ENCODE peak calls at places on chromosome X, in seven cellular contexts. One of them, this sample, is unnamed.

GRCh38 chrX:44874481-44875184 is 1.6 kb downstream of the KDM6A start:
- DNase-seq in NCI-H460: no peak
- DNase-seq in progenitor cell of endocrine pancreas: no peak
- DNase-seq in GM04503: no peak
- DNase-seq in colonic mucosa: peak; percentile 66
- DNase-seq in tibial nerve: peak; percentile 10
- DNase-seq in left ventricle myocardium inferior: no peak
- DNase-seq in this sample: peak; percentile 11

GRCh38 chrX:54066841-54067240 is 22.6 kb upstream of the PHF8 start:
- DNase-seq in NCI-H460: no peak
- DNase-seq in progenitor cell of endocrine pancreas: no peak
- DNase-seq in GM04503: peak; percentile 26
- DNase-seq in colonic mucosa: no peak
- DNase-seq in tibial nerve: no peak
- DNase-seq in left ventricle myocardium inferior: no peak
- DNase-seq in this sample: no peak

GRCh38 chrX:96052078-96052477 is 632.6 kb upstream of the DIAPH2 start:
- DNase-seq in NCI-H460: no peak
- DNase-seq in progenitor cell of endocrine pancreas: no peak
- DNase-seq in GM04503: no peak
- DNase-seq in colonic mucosa: no peak
- DNase-seq in tibial nerve: no peak
- DNase-seq in left ventricle myocardium inferior: no peak
- DNase-seq in this sample: no peak

GRCh38 chrX:39953879-39954278 is 143.9 kb downstream of the BCOR start:
- DNase-seq in NCI-H460: peak; percentile 54
- DNase-seq in progenitor cell of endocrine pancreas: no peak
- DNase-seq in GM04503: no peak
- DNase-seq in colonic mucosa: peak; percentile 89
- DNase-seq in tibial nerve: peak; percentile 31
- DNase-seq in left ventricle myocardium inferior: peak; percentile 72
- DNase-seq in this sample: peak; percentile 87

GRCh38 chrX:32155044-32155638 is 1056.2 kb downstream of the DMD start:
- DNase-seq in NCI-H460: no peak
- DNase-seq in progenitor cell of endocrine pancreas: no peak
- DNase-seq in GM04503: no peak
- DNase-seq in colonic mucosa: no peak
- DNase-seq in tibial nerve: no peak
- DNase-seq in left ventricle myocardium inferior: no peak
- DNase-seq in this sample: no peak

GRCh38 chrX:124435616-124436015 is 89.3 kb downstream of the SH2D1A start:
- DNase-seq in NCI-H460: no peak
- DNase-seq in progenitor cell of endocrine pancreas: no peak
- DNase-seq in GM04503: no peak
- DNase-seq in colonic mucosa: no peak
- DNase-seq in tibial nerve: no peak
- DNase-seq in left ventricle myocardium inferior: no peak
- DNase-seq in this sample: no peak

GRCh38 chrX:39750798-39751197 is 347.0 kb downstream of the BCOR start:
- DNase-seq in NCI-H460: no peak
- DNase-seq in progenitor cell of endocrine pancreas: no peak
- DNase-seq in GM04503: no peak
- DNase-seq in colonic mucosa: no peak
- DNase-seq in tibial nerve: no peak
- DNase-seq in left ventricle myocardium inferior: no peak
- DNase-seq in this sample: no peak

GRCh38 chrX:135974279-135974856 is 580 bp upstream of the MMGT1 start:
- DNase-seq in NCI-H460: peak; percentile 56
- DNase-seq in progenitor cell of endocrine pancreas: peak; percentile 32
- DNase-seq in GM04503: no peak
- DNase-seq in colonic mucosa: peak; percentile 72
- DNase-seq in tibial nerve: peak; percentile 63
- DNase-seq in left ventricle myocardium inferior: peak; percentile 81
- DNase-seq in this sample: peak; percentile 58

GRCh38 chrX:37348237-37349130 is 680 bp upstream of the PRRG1 start:
- DNase-seq in NCI-H460: no peak
- DNase-seq in progenitor cell of endocrine pancreas: no peak
- DNase-seq in GM04503: no peak
- DNase-seq in colonic mucosa: no peak
- DNase-seq in tibial nerve: no peak
- DNase-seq in left ventricle myocardium inferior: no peak
- DNase-seq in this sample: no peak

GRCh38 chrX:37686348-37686736 is 751 bp downstream of the XK start:
- DNase-seq in NCI-H460: no peak
- DNase-seq in progenitor cell of endocrine pancreas: no peak
- DNase-seq in GM04503: no peak
- DNase-seq in colonic mucosa: no peak
- DNase-seq in tibial nerve: no peak
- DNase-seq in left ventricle myocardium inferior: no peak
- DNase-seq in this sample: no peak

GRCh38 chrX:26295425-26295824 is 79.5 kb downstream of the MAGEB5 start:
- DNase-seq in NCI-H460: no peak
- DNase-seq in progenitor cell of endocrine pancreas: no peak
- DNase-seq in GM04503: no peak
- DNase-seq in colonic mucosa: no peak
- DNase-seq in tibial nerve: no peak
- DNase-seq in left ventricle myocardium inferior: no peak
- DNase-seq in this sample: no peak

GRCh38 chrX:1325515-1326116 is 11.0 kb upstream of the IL3RA start:
- DNase-seq in NCI-H460: no peak
- DNase-seq in progenitor cell of endocrine pancreas: no peak
- DNase-seq in GM04503: no peak
- DNase-seq in colonic mucosa: no peak
- DNase-seq in tibial nerve: no peak
- DNase-seq in left ventricle myocardium inferior: no peak
- DNase-seq in this sample: no peak

GRCh38 chrX:14798805-14799397 is 74.0 kb downstream of the FANCB start:
- DNase-seq in NCI-H460: no peak
- DNase-seq in progenitor cell of endocrine pancreas: no peak
- DNase-seq in GM04503: no peak
- DNase-seq in colonic mucosa: no peak
- DNase-seq in tibial nerve: no peak
- DNase-seq in left ventricle myocardium inferior: no peak
- DNase-seq in this sample: no peak

GRCh38 chrX:25043192-25043591 is 27.4 kb upstream of the ARX start:
- DNase-seq in NCI-H460: no peak
- DNase-seq in progenitor cell of endocrine pancreas: no peak
- DNase-seq in GM04503: no peak
- DNase-seq in colonic mucosa: no peak
- DNase-seq in tibial nerve: no peak
- DNase-seq in left ventricle myocardium inferior: no peak
- DNase-seq in this sample: no peak

GRCh38 chrX:104288961-104289360 is 34.2 kb upstream of the ESX1 start:
- DNase-seq in NCI-H460: no peak
- DNase-seq in progenitor cell of endocrine pancreas: no peak
- DNase-seq in GM04503: no peak
- DNase-seq in colonic mucosa: no peak
- DNase-seq in tibial nerve: no peak
- DNase-seq in left ventricle myocardium inferior: no peak
- DNase-seq in this sample: no peak

This sample was measured in Calu3.